ENCODE peak calls at places on chromosomes 13 and 19, in ten cellular contexts. S is brain microvascular endothelial cell, V is Calu3, U is choroid plexus epithelial cell, C is EL, J is thoracic aorta, T is fibroblast of the aortic adventitia, I is endothelial cell, B is SJSA1, H is KBM-7. P is an unnamed sample.

GRCh38 chr13:46126552-46127171 is 21.8 kb upstream of the CPB2 start:
- DNase-seq in S (peak), V (peak), U (peak), C (peak), J (no peak), T (peak), I (peak), B (peak), H (peak), P (peak)

GRCh38 chr13:58687130-58687529 is 1055.6 kb downstream of the PCDH17 start:
- DNase-seq in S (no peak), V (no peak), U (no peak), C (no peak), J (no peak), T (no peak), I (no peak), B (no peak), H (no peak), P (no peak)

GRCh38 chr19:32203161-32203560 is 142.2 kb upstream of the ZNF507 start:
- DNase-seq in S (no peak), V (no peak), U (no peak), C (no peak), J (no peak), T (no peak), I (no peak), B (no peak), H (no peak), P (no peak)

GRCh38 chr13:78410164-78410563 is 193.2 kb downstream of the POU4F1 start:
- DNase-seq in S (no peak), V (no peak), U (no peak), C (no peak), J (no peak), T (no peak), I (no peak), B (no peak), H (no peak), P (no peak)

GRCh38 chr13:81395368-81395767 is 1054.4 kb upstream of the SPRY2 start:
- DNase-seq in S (no peak), V (no peak), U (peak), C (no peak), J (no peak), T (no peak), I (no peak), B (no peak), H (no peak), P (no peak)

GRCh38 chr19:16303755-16304154 is 20.9 kb upstream of the KLF2 start:
- DNase-seq in S (no peak), V (no peak), U (no peak), C (no peak), J (no peak), T (peak), I (no peak), B (no peak), H (no peak), P (no peak)

GRCh38 chr19:47369923-47370625 is 21.0 kb downstream of the DHX34 start:
- DNase-seq in S (peak), V (no peak), U (peak), C (peak), J (no peak), T (peak), I (no peak), B (peak), H (no peak), P (no peak)

GRCh38 chr13:20121154-20121515 is 39.7 kb downstream of the GJA3 start:
- DNase-seq in S (no peak), V (peak), U (peak), C (no peak), J (no peak), T (peak), I (no peak), B (no peak), H (no peak), P (no peak)

GRCh38 chr19:4088975-4089374 is 22.3 kb upstream of the ZBTB7A start:
- DNase-seq in S (no peak), V (no peak), U (no peak), C (no peak), J (no peak), T (no peak), I (no peak), B (no peak), H (peak), P (no peak)

GRCh38 chr19:47255947-47256687 is at the start of gene CCDC9:
- DNase-seq in S (peak), V (peak), U (peak), C (peak), J (peak), T (peak), I (peak), B (peak), H (peak), P (peak)

GRCh38 chr19:28874742-28875141 is 338.2 kb downstream of the UQCRFS1 start:
- DNase-seq in S (no peak), V (no peak), U (no peak), C (no peak), J (no peak), T (no peak), I (no peak), B (no peak), H (no peak), P (no peak)